ENCODE peak calls at places on chromosome 1, in eight cellular contexts. T is colonic mucosa, Q is progenitor cell of endocrine pancreas, X is astrocyte of the cerebellum, H is glutamatergic neuron, S is heart right ventricle, C is neural crest cell, E is AG09309. R is an unnamed sample.

GRCh38 chr1:184596950-184597651 is 157.6 kb downstream of the EDEM3 start:
- DNase-seq in T (no peak), Q (no peak), X (no peak), H (no peak), S (no peak), C (no peak), E (no peak), R (no peak)

GRCh38 chr1:15788624-15789301 is 18.7 kb downstream of the UQCRHL start:
- DNase-seq in T (no peak), Q (no peak), X (no peak), H (no peak), S (no peak), C (no peak), E (no peak), R (no peak)

GRCh38 chr1:24849653-24850295 is 80.3 kb downstream of the RUNX3 start:
- DNase-seq in T (peak), Q (no peak), X (no peak), H (no peak), S (no peak), C (no peak), E (no peak), R (no peak)

GRCh38 chr1:58933599-58933926 is 149.7 kb upstream of the JUN start:
- DNase-seq in T (no peak), Q (no peak), X (no peak), H (no peak), S (no peak), C (no peak), E (no peak), R (no peak)

GRCh38 chr1:153348511-153349362 is at the start of gene PGLYRP4:
- DNase-seq in T (peak), Q (no peak), X (no peak), H (no peak), S (no peak), C (no peak), E (no peak), R (no peak)

GRCh38 chr1:228096416-228097332 is 6.5 kb downstream of the C1orf35 start:
- DNase-seq in T (no peak), Q (no peak), X (no peak), H (no peak), S (no peak), C (no peak), E (no peak), R (no peak)

GRCh38 chr1:207852576-207853371 is 58.2 kb downstream of the CD34 start:
- DNase-seq in T (no peak), Q (no peak), X (no peak), H (no peak), S (no peak), C (no peak), E (no peak), R (no peak)

GRCh38 chr1:248924696-248925532 is 18.9 kb downstream of the PGBD2 start:
- DNase-seq in T (no peak), Q (no peak), X (no peak), H (peak), S (no peak), C (no peak), E (no peak), R (no peak)

GRCh38 chr1:205072881-205073280 is 11.4 kb downstream of the TMEM81 start:
- DNase-seq in T (no peak), Q (no peak), X (no peak), H (no peak), S (no peak), C (no peak), E (no peak), R (no peak)

GRCh38 chr1:84103197-84103992 is 40.7 kb upstream of the PRKACB start:
- DNase-seq in T (peak), Q (no peak), X (peak), H (peak), S (no peak), C (no peak), E (peak), R (peak)

GRCh38 chr1:171676823-171677222 is 24.3 kb upstream of the MYOC start:
- DNase-seq in T (peak), Q (no peak), X (no peak), H (no peak), S (no peak), C (no peak), E (no peak), R (no peak)

GRCh38 chr1:161182214-161182613 is 4.9 kb upstream of the B4GALT3 start:
- DNase-seq in T (no peak), Q (no peak), X (no peak), H (no peak), S (no peak), C (no peak), E (no peak), R (no peak)

GRCh38 chr1:35656148-35656862 is 15.0 kb upstream of the PSMB2 start:
- DNase-seq in T (no peak), Q (no peak), X (no peak), H (no peak), S (no peak), C (no peak), E (no peak), R (no peak)

GRCh38 chr1:111563619-111564018 is 56.0 kb upstream of the RAP1A start:
- DNase-seq in T (no peak), Q (no peak), X (peak), H (no peak), S (no peak), C (no peak), E (no peak), R (no peak)

GRCh38 chr1:35718492-35719336 is at the start of gene C1orf216:
- DNase-seq in T (peak), Q (peak), X (no peak), H (peak), S (peak), C (no peak), E (peak), R (peak)

GRCh38 chr1:21621761-21622436 is 47.3 kb downstream of the RAP1GAP start:
- DNase-seq in T (no peak), Q (no peak), X (no peak), H (no peak), S (no peak), C (no peak), E (no peak), R (no peak)

GRCh38 chr1:33235521-33235920 is 20.8 kb upstream of the ZNF362 start:
- DNase-seq in T (no peak), Q (no peak), X (no peak), H (no peak), S (no peak), C (no peak), E (no peak), R (no peak)

GRCh38 chr1:158752155-158752712 is 2.3 kb upstream of the OR6K6 start:
- DNase-seq in T (no peak), Q (no peak), X (no peak), H (no peak), S (no peak), C (no peak), E (no peak), R (no peak)

GRCh38 chr1:10980841-10981727 is 31.4 kb upstream of the TARDBP start:
- DNase-seq in T (no peak), Q (no peak), X (no peak), H (no peak), S (peak), C (peak), E (peak), R (peak)

GRCh38 chr1:75673399-75673798 is 51.1 kb upstream of the ACADM start:
- DNase-seq in T (no peak), Q (no peak), X (no peak), H (no peak), S (no peak), C (no peak), E (no peak), R (no peak)

GRCh38 chr1:19452221-19452663 is 33.1 kb downstream of the CAPZB start:
- DNase-seq in T (peak), Q (no peak), X (no peak), H (no peak), S (peak), C (no peak), E (peak), R (no peak)

GRCh38 chr1:182450087-182450486 is at the start of gene RGSL1:
- DNase-seq in T (no peak), Q (no peak), X (no peak), H (no peak), S (no peak), C (no peak), E (no peak), R (no peak)

GRCh38 chr1:204077979-204078696 is 5.2 kb downstream of the SOX13 start:
- DNase-seq in T (no peak), Q (peak), X (no peak), H (no peak), S (no peak), C (no peak), E (no peak), R (no peak)

GRCh38 chr1:71780681-71781080 is 501.7 kb downstream of the NEGR1 start:
- DNase-seq in T (no peak), Q (no peak), X (no peak), H (no peak), S (no peak), C (no peak), E (no peak), R (no peak)

GRCh38 chr1:241533375-241534115 is 1.4 kb downstream of the KMO start:
- DNase-seq in T (no peak), Q (no peak), X (no peak), H (no peak), S (no peak), C (no peak), E (no peak), R (no peak)

GRCh38 chr1:201491896-201492511 is 14.9 kb downstream of the CSRP1 start:
- DNase-seq in T (no peak), Q (no peak), X (no peak), H (no peak), S (no peak), C (no peak), E (no peak), R (no peak)

GRCh38 chr1:200802865-200803512 is 64.3 kb downstream of the CAMSAP2 start:
- DNase-seq in T (peak), Q (peak), X (peak), H (peak), S (peak), C (peak), E (peak), R (peak)

GRCh38 chr1:98749152-98749756 is 87.7 kb downstream of the SNX7 start:
- DNase-seq in T (no peak), Q (no peak), X (peak), H (no peak), S (no peak), C (no peak), E (no peak), R (no peak)

GRCh38 chr1:172143384-172144025 is 277.0 kb upstream of the C1orf105 start:
- DNase-seq in T (no peak), Q (no peak), X (peak), H (no peak), S (no peak), C (no peak), E (no peak), R (peak)

GRCh38 chr1:22117238-22117637 is 25.7 kb downstream of the WNT4 start:
- DNase-seq in T (no peak), Q (no peak), X (no peak), H (no peak), S (no peak), C (no peak), E (no peak), R (no peak)

GRCh38 chr1:244651956-244652698 is 799 bp upstream of the DESI2 start:
- DNase-seq in T (no peak), Q (no peak), X (no peak), H (no peak), S (no peak), C (no peak), E (no peak), R (no peak)

GRCh38 chr1:220925707-220926106 is 46.5 kb downstream of the HLX start:
- DNase-seq in T (no peak), Q (no peak), X (no peak), H (no peak), S (no peak), C (no peak), E (no peak), R (no peak)

GRCh38 chr1:88825721-88826120 is 65.6 kb downstream of the GTF2B start:
- DNase-seq in T (no peak), Q (no peak), X (no peak), H (no peak), S (no peak), C (no peak), E (no peak), R (no peak)

GRCh38 chr1:94670273-94670672 is 128.7 kb upstream of the F3 start:
- DNase-seq in T (no peak), Q (no peak), X (no peak), H (no peak), S (no peak), C (no peak), E (no peak), R (no peak)

GRCh38 chr1:244319283-244320132 is 132.2 kb downstream of the ADSS2 start:
- DNase-seq in T (no peak), Q (no peak), X (peak), H (no peak), S (no peak), C (no peak), E (peak), R (no peak)

GRCh38 chr1:183583466-183583865 is 6.8 kb downstream of the NCF2 start:
- DNase-seq in T (no peak), Q (no peak), X (no peak), H (no peak), S (no peak), C (no peak), E (peak), R (no peak)

GRCh38 chr1:183577897-183578470 is 12.3 kb downstream of the NCF2 start:
- DNase-seq in T (no peak), Q (no peak), X (no peak), H (no peak), S (no peak), C (no peak), E (no peak), R (no peak)

GRCh38 chr1:183582021-183582746 is 8.1 kb downstream of the NCF2 start:
- DNase-seq in T (no peak), Q (no peak), X (no peak), H (no peak), S (no peak), C (no peak), E (no peak), R (no peak)

GRCh38 chr1:183578846-183579245 is 11.4 kb downstream of the NCF2 start:
- DNase-seq in T (no peak), Q (no peak), X (no peak), H (no peak), S (no peak), C (no peak), E (no peak), R (no peak)

GRCh38 chr1:183580281-183580682 is 10.0 kb downstream of the NCF2 start:
- DNase-seq in T (no peak), Q (no peak), X (no peak), H (no peak), S (no peak), C (no peak), E (no peak), R (no peak)
- TF ChIP-seq CTCF in T (no peak), Q (peak), X (no peak), H (no peak), S (no peak), C (peak), E (peak), R (peak)

GRCh38 chr1:62912028-62912638 is 128.2 kb downstream of the ATG4C start:
- DNase-seq in T (no peak), Q (no peak), X (peak), H (no peak), S (no peak), C (no peak), E (peak), R (no peak)
- TF ChIP-seq CTCF in T (peak), Q (peak), X (peak), H (peak), S (no peak), C (peak), E (peak), R (peak)

DNA sequence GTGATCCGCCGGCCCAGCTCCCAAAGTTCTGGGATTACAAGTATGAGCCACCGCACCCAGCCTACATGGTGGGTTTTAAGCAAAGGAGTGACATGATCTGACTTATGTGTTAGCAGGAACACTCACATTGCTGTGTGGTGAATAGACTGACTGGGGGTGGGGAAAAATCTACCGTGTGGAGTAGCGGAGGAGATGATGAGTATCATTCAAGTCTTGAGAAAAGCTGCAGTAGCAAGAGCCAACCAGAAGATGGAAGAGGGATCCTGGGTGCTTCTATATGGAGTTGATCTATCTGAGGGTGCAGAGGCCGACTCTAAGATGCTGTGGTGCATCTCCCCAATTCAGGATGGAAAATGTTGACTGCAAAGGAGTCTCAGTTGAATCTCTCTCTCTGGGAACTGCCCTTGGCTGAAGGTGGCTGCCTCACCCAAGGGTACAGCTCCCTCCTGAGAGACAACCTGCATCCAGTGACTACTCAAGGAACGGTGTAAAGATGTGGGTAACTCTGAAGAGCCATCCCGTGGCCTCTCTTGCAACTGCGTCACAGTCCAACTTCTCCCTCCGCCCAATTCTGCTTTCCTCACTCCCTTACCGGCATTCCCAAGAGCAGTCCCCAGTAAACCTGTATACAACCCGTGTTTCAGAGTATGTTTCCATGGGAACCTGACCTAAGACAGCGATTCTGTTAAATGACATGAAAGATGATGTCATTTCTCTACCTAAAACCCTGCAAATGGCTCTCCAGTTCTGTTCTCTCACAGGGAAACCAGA is 7.4 kb upstream of the B3GALNT2 start:
- DNase-seq in T (no peak), Q (no peak), X (no peak), H (no peak), S (no peak), C (no peak), E (no peak), R (no peak)
- TF ChIP-seq CTCF in T (no peak), Q (no peak), X (peak), H (no peak), S (no peak), C (peak), E (peak), R (no peak)

GRCh38 chr1:196152975-196153374 is 455.3 kb downstream of the KCNT2 start:
- DNase-seq in T (no peak), Q (no peak), X (no peak), H (no peak), S (no peak), C (no peak), E (no peak), R (no peak)

GRCh38 chr1:196144588-196144987 is 463.7 kb downstream of the KCNT2 start:
- DNase-seq in T (no peak), Q (no peak), X (no peak), H (no peak), S (no peak), C (no peak), E (no peak), R (no peak)

GRCh38 chr1:196147530-196147929 is 460.7 kb downstream of the KCNT2 start:
- DNase-seq in T (no peak), Q (no peak), X (no peak), H (no peak), S (no peak), C (no peak), E (no peak), R (no peak)

GRCh38 chr1:196152086-196152485 is 456.2 kb downstream of the KCNT2 start:
- DNase-seq in T (peak), Q (no peak), X (no peak), H (no peak), S (no peak), C (no peak), E (no peak), R (no peak)

DNA sequence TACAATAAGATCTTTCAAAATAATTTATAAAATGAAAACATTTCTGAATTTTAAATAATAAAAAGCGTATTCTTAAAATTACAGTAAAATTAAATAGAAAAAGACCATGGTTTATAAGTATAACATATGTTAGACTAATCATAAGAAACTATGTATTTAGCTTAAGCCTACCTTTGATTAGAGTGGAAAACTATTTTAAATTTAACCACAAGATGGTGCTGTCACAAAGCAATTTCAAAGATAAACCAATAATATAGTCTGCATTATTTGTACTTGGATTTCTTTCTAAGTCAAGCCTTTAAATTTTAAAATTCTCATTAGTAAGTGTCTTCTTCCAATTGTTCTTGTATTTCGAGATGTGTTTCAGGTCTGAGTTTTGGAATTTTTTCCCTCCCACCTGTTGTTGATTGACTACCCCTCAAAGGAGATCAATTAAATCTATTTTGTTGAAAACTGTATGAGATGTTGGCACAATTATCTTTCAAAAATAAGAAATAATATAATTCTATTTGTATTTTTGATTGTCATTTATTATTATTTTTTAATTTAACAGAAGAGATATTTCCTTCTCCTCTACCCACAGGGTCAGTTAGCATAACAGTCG is 459.8 kb downstream of the KCNT2 start:
- DNase-seq in T (no peak), Q (no peak), X (peak), H (no peak), S (no peak), C (no peak), E (peak), R (peak)
- TF ChIP-seq CTCF in T (peak), Q (peak), X (no peak), H (peak), S (peak), C (peak), E (peak), R (peak)

R was measured in AG09319.